ENCODE peak calls at places on chromosome 6, in four cellular contexts. B is type B pancreatic cell, J is cardiac fibroblast, U is fibroblast of lung. Y is an unnamed sample.

GRCh38 chr6:44530209-44530909 is 142.9 kb downstream of the CDC5L start:
- DNase-seq in B (no peak), J (no peak), U (no peak), Y (no peak)

GRCh38 chr6:147507162-147508072 is 1.1 kb upstream of the SAMD5 start:
- DNase-seq in B (no peak), U (peak), J (peak), Y (no peak)

GRCh38 chr6:27205375-27206278 is 41.9 kb upstream of the PRSS16 start:
- DNase-seq in U (peak), B (no peak), J (peak), Y (no peak)

GRCh38 chr6:87922947-87923330 is 124.7 kb upstream of the SPACA1 start:
- DNase-seq in U (no peak), J (no peak), B (no peak), Y (no peak)

GRCh38 chr6:31193206-31193605 is 22.7 kb upstream of the POU5F1 start:
- DNase-seq in U (no peak), J (no peak), B (no peak), Y (no peak)

GRCh38 chr6:64254558-64254957 is 619.0 kb downstream of the PHF3 start:
- DNase-seq in U (no peak), B (no peak), J (no peak), Y (no peak)

GRCh38 chr6:142842423-142843261 is 102.3 kb downstream of the HIVEP2 start:
- DNase-seq in J (peak), U (peak), B (no peak), Y (no peak)

GRCh38 chr6:49646130-49646824 is 9.6 kb upstream of the RHAG start:
- DNase-seq in U (no peak), B (no peak), J (no peak), Y (no peak)

GRCh38 chr6:109010703-109011102 is 83.9 kb downstream of the SESN1 start:
- DNase-seq in B (no peak), U (no peak), J (no peak), Y (no peak)

GRCh38 chr6:79234150-79235022 is at the start of gene HMGN3:
- DNase-seq in B (peak), J (peak), U (peak), Y (peak)
- TF ChIP-seq CTCF in B (no peak), J (peak), U (peak), Y (peak)

GRCh38 chr6:166996406-166996805 is 2.8 kb upstream of the CEP43 start:
- DNase-seq in U (peak), B (no peak), J (peak), Y (no peak)
- TF ChIP-seq CTCF in U (no peak), B (no peak), J (no peak), Y (no peak)

GRCh38 chr6:36893976-36894932 is 8.5 kb downstream of the C6orf89 start:
- DNase-seq in B (no peak), J (no peak), U (no peak), Y (no peak)

DNA sequence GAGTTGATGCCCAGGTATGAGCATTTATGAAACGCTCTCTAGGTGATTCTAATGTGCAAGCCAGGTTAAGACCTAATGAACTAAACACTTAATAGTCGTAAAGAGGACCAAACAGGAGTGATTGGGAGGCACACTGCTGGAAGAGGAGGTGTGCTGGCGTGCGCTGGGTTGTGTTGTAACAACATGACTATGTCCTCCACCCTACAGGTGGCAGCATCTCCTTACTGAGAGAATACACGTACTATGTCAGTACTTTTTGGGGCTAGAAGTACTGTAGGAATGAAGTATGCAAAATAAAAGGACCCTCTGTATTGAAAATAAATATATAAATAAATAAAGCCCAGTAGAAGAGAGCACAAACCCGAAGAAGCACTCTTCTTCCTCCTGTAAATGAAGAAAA is 11.9 kb downstream of the C6orf89 start:
- DNase-seq in J (no peak), B (no peak), U (no peak), Y (no peak)
- TF ChIP-seq CTCF in J (no peak), B (peak), U (peak), Y (no peak)

GRCh38 chr6:53294611-53295010 is 54.1 kb downstream of the ELOVL5 start:
- DNase-seq in J (no peak), B (no peak), U (no peak), Y (no peak)

GRCh38 chr6:53293691-53294090 is 55.1 kb downstream of the ELOVL5 start:
- DNase-seq in B (no peak), U (no peak), J (no peak), Y (no peak)

GRCh38 chr6:53294095-53294494 is 54.7 kb downstream of the ELOVL5 start:
- DNase-seq in J (no peak), U (no peak), B (no peak), Y (no peak)

GRCh38 chr6:53287336-53288225 is 61.2 kb downstream of the ELOVL5 start:
- DNase-seq in J (peak), B (no peak), U (peak), Y (no peak)

DNA sequence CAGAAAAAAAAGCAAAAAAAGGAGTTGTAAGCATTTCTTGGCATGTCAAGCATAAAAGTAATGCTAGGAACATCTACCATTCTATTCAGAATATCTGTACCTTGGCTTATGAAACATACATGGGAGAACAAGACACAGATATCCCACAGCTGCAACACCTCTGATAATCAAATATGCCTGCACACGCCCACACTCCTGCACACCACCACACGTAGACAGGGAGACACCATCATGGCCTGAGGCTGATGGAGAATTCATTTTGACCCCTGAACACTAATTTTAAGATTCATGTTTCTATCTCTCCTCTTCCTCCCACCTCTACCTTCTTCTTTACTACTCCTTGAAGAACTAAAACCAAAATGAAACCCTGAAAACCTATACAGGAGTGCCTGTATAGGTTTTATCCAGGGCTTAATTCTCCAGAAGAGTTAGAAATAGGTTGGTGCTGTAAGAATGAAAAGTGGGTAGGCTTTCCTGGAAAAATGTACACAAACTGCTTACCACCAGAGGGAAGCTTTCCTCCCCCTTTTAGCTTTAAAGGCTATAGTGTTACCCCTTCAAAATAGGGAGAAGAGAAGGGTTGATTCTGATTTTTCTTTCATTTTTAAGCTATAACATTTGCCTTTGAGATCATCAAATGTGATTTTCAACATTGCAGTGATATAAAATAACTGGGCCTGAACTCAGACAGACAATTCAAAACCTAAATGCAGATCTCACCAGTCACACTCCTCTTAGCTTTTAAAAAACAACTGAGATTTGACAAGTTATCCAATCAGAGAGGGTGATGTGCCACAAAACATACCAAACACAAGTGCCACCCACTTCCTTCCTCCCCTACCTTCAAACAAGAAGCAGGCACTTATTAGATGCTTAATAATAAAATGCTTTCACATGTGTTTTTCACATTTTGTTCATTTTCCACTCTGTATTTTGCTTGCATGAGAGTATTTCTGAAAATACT is 57.9 kb downstream of the ELOVL5 start:
- DNase-seq in B (no peak), U (no peak), J (no peak), Y (no peak)
- TF ChIP-seq CTCF in B (no peak), U (peak), J (peak), Y (no peak)

GRCh38 chr6:158789115-158789917 is 29.9 kb downstream of the EZR start:
- DNase-seq in J (no peak), U (no peak), B (no peak), Y (no peak)

GRCh38 chr6:158797331-158798202 is 21.6 kb downstream of the EZR start:
- DNase-seq in J (peak), B (no peak), U (peak), Y (no peak)

GRCh38 chr6:158795516-158795915 is 23.7 kb downstream of the EZR start:
- DNase-seq in U (no peak), B (no peak), J (no peak), Y (no peak)

GRCh38 chr6:158796353-158796752 is 22.8 kb downstream of the EZR start:
- DNase-seq in B (no peak), J (no peak), U (no peak), Y (no peak)

GRCh38 chr6:158793432-158793831 is 25.7 kb downstream of the EZR start:
- DNase-seq in B (no peak), J (peak), U (peak), Y (no peak)
- TF ChIP-seq CTCF in B (peak), J (peak), U (peak), Y (peak)

DNA sequence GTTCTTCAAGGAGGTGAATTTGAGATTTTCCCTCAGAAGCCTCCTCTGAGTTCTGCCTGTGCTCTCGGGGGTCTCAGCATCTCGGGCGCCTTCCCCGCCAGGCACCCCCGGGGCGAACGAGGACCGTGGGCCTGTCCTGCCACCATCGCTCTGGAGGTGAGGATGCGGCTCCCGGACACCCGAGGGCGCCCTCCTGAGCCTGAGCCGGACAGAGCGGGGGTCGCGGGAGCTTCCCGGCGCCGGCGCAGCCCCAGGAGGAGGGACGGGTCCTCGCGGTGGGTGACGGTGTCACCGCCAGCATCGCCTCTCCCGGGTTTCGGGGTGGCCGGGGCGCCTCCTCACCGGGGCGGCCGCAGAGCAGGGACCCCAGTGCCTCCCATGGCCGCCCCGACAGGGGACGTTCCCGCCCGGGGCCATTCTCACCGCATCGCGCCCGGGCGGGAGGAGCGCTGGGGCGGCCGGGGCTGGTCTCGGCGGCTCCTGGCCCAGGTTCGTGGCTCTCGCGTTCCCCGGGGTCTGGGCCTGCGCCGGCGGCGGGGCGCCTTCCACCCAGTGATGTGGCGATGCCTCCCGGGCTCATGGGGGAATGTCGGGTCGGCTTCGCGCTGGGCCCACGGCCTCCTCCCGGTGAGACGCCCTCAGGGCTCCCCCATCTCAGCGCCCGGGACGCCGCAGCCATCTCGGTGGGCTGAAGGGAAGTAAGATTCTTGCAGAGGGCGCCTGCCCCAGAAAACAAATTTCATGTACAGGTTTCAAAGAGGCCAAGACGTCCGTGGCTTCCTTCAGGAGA is 210.5 kb downstream of the ERMARD start:
- DNase-seq in B (peak), U (no peak), J (no peak), Y (no peak)
- TF ChIP-seq CTCF in B (peak), U (peak), J (no peak), Y (peak)

Y was measured in AG09319.